ENCODE peak calls at places on chromosomes 5 and 9, in ten cellular contexts. One of them, this sample, is unnamed.

GRCh38 chr9:98230354-98230753 is 25.1 kb downstream of the TBC1D2 start:
- DNase-seq in lower lobe of right lung: no peak
- DNase-seq in sciatic nerve: no peak
- DNase-seq in RWPE2: no peak
- DNase-seq in activated CD4-positive, alpha-beta T cell treated with anti-CD3 and anti-CD28 coated beads, Interleukin-2, amount 50 U/mL, for 1 hour: no peak
- DNase-seq in stimulated activated CD8-positive, alpha-beta memory T cell treated with anti-CD3 and anti-CD28 coated beads, Interleukin-4, amount 100 ng/mL, for 1 hour: no peak
- DNase-seq in activated naive CD4-positive, alpha-beta T cell: no peak
- DNase-seq in midbrain: no peak
- DNase-seq in NCI-H460: no peak
- DNase-seq in stimulated activated CD4-positive, alpha-beta T cell treated with anti-CD3 and anti-CD28 coated beads, Interleukin-4, amount 100 ng/mL, for 4 hours: no peak
- DNase-seq in this sample: no peak

GRCh38 chr5:63398346-63398745 is 563.9 kb downstream of the HTR1A start:
- DNase-seq in stimulated activated CD4-positive, alpha-beta T cell treated with anti-CD3 and anti-CD28 coated beads, Interleukin-4, amount 100 ng/mL, for 4 hours: no peak
- DNase-seq in midbrain: no peak
- DNase-seq in lower lobe of right lung: no peak
- DNase-seq in activated CD4-positive, alpha-beta T cell treated with anti-CD3 and anti-CD28 coated beads, Interleukin-2, amount 50 U/mL, for 1 hour: no peak
- DNase-seq in RWPE2: no peak
- DNase-seq in NCI-H460: no peak
- DNase-seq in activated naive CD4-positive, alpha-beta T cell: no peak
- DNase-seq in stimulated activated CD8-positive, alpha-beta memory T cell treated with anti-CD3 and anti-CD28 coated beads, Interleukin-4, amount 100 ng/mL, for 1 hour: no peak
- DNase-seq in sciatic nerve: no peak
- DNase-seq in this sample: peak

GRCh38 chr9:38408719-38409118 is 15.5 kb downstream of the IGFBPL1 start:
- DNase-seq in midbrain: no peak
- DNase-seq in RWPE2: no peak
- DNase-seq in NCI-H460: no peak
- DNase-seq in stimulated activated CD8-positive, alpha-beta memory T cell treated with anti-CD3 and anti-CD28 coated beads, Interleukin-4, amount 100 ng/mL, for 1 hour: no peak
- DNase-seq in lower lobe of right lung: no peak
- DNase-seq in activated CD4-positive, alpha-beta T cell treated with anti-CD3 and anti-CD28 coated beads, Interleukin-2, amount 50 U/mL, for 1 hour: no peak
- DNase-seq in activated naive CD4-positive, alpha-beta T cell: no peak
- DNase-seq in stimulated activated CD4-positive, alpha-beta T cell treated with anti-CD3 and anti-CD28 coated beads, Interleukin-4, amount 100 ng/mL, for 4 hours: no peak
- DNase-seq in sciatic nerve: no peak
- DNase-seq in this sample: no peak

GRCh38 chr9:33263936-33264472 is 504 bp downstream of the BAG1 start:
- DNase-seq in stimulated activated CD4-positive, alpha-beta T cell treated with anti-CD3 and anti-CD28 coated beads, Interleukin-4, amount 100 ng/mL, for 4 hours: peak
- DNase-seq in midbrain: peak
- DNase-seq in RWPE2: peak
- DNase-seq in activated naive CD4-positive, alpha-beta T cell: peak
- DNase-seq in sciatic nerve: peak
- DNase-seq in stimulated activated CD8-positive, alpha-beta memory T cell treated with anti-CD3 and anti-CD28 coated beads, Interleukin-4, amount 100 ng/mL, for 1 hour: no peak
- DNase-seq in lower lobe of right lung: peak
- DNase-seq in activated CD4-positive, alpha-beta T cell treated with anti-CD3 and anti-CD28 coated beads, Interleukin-2, amount 50 U/mL, for 1 hour: peak
- DNase-seq in NCI-H460: no peak
- DNase-seq in this sample: no peak

GRCh38 chr5:119318256-119318914 is 37.4 kb upstream of the TNFAIP8 start:
- DNase-seq in sciatic nerve: no peak
- DNase-seq in activated naive CD4-positive, alpha-beta T cell: no peak
- DNase-seq in RWPE2: no peak
- DNase-seq in activated CD4-positive, alpha-beta T cell treated with anti-CD3 and anti-CD28 coated beads, Interleukin-2, amount 50 U/mL, for 1 hour: no peak
- DNase-seq in stimulated activated CD4-positive, alpha-beta T cell treated with anti-CD3 and anti-CD28 coated beads, Interleukin-4, amount 100 ng/mL, for 4 hours: no peak
- DNase-seq in stimulated activated CD8-positive, alpha-beta memory T cell treated with anti-CD3 and anti-CD28 coated beads, Interleukin-4, amount 100 ng/mL, for 1 hour: no peak
- DNase-seq in NCI-H460: no peak
- DNase-seq in lower lobe of right lung: no peak
- DNase-seq in midbrain: no peak
- DNase-seq in this sample: no peak

GRCh38 chr9:88378317-88378716 is 9.9 kb upstream of the SPIN1 start:
- DNase-seq in NCI-H460: no peak
- DNase-seq in activated naive CD4-positive, alpha-beta T cell: no peak
- DNase-seq in midbrain: no peak
- DNase-seq in sciatic nerve: no peak
- DNase-seq in RWPE2: no peak
- DNase-seq in stimulated activated CD8-positive, alpha-beta memory T cell treated with anti-CD3 and anti-CD28 coated beads, Interleukin-4, amount 100 ng/mL, for 1 hour: no peak
- DNase-seq in activated CD4-positive, alpha-beta T cell treated with anti-CD3 and anti-CD28 coated beads, Interleukin-2, amount 50 U/mL, for 1 hour: no peak
- DNase-seq in lower lobe of right lung: no peak
- DNase-seq in stimulated activated CD4-positive, alpha-beta T cell treated with anti-CD3 and anti-CD28 coated beads, Interleukin-4, amount 100 ng/mL, for 4 hours: no peak
- DNase-seq in this sample: no peak

GRCh38 chr9:109143881-109144562 is 23.0 kb downstream of the FRRS1L start:
- DNase-seq in NCI-H460: peak
- DNase-seq in lower lobe of right lung: no peak
- DNase-seq in stimulated activated CD4-positive, alpha-beta T cell treated with anti-CD3 and anti-CD28 coated beads, Interleukin-4, amount 100 ng/mL, for 4 hours: no peak
- DNase-seq in RWPE2: no peak
- DNase-seq in activated naive CD4-positive, alpha-beta T cell: no peak
- DNase-seq in sciatic nerve: no peak
- DNase-seq in activated CD4-positive, alpha-beta T cell treated with anti-CD3 and anti-CD28 coated beads, Interleukin-2, amount 50 U/mL, for 1 hour: no peak
- DNase-seq in midbrain: no peak
- DNase-seq in stimulated activated CD8-positive, alpha-beta memory T cell treated with anti-CD3 and anti-CD28 coated beads, Interleukin-4, amount 100 ng/mL, for 1 hour: no peak
- DNase-seq in this sample: no peak

GRCh38 chr9:92633879-92634278 is 36.1 kb downstream of the IPPK start:
- DNase-seq in sciatic nerve: peak
- DNase-seq in stimulated activated CD4-positive, alpha-beta T cell treated with anti-CD3 and anti-CD28 coated beads, Interleukin-4, amount 100 ng/mL, for 4 hours: no peak
- DNase-seq in NCI-H460: no peak
- DNase-seq in RWPE2: no peak
- DNase-seq in stimulated activated CD8-positive, alpha-beta memory T cell treated with anti-CD3 and anti-CD28 coated beads, Interleukin-4, amount 100 ng/mL, for 1 hour: no peak
- DNase-seq in midbrain: no peak
- DNase-seq in lower lobe of right lung: peak
- DNase-seq in activated CD4-positive, alpha-beta T cell treated with anti-CD3 and anti-CD28 coated beads, Interleukin-2, amount 50 U/mL, for 1 hour: no peak
- DNase-seq in activated naive CD4-positive, alpha-beta T cell: no peak
- DNase-seq in this sample: no peak

GRCh38 chr5:133746834-133747233 is 134.5 kb upstream of the FSTL4 start:
- DNase-seq in NCI-H460: no peak
- DNase-seq in lower lobe of right lung: no peak
- DNase-seq in activated CD4-positive, alpha-beta T cell treated with anti-CD3 and anti-CD28 coated beads, Interleukin-2, amount 50 U/mL, for 1 hour: no peak
- DNase-seq in activated naive CD4-positive, alpha-beta T cell: no peak
- DNase-seq in RWPE2: no peak
- DNase-seq in stimulated activated CD8-positive, alpha-beta memory T cell treated with anti-CD3 and anti-CD28 coated beads, Interleukin-4, amount 100 ng/mL, for 1 hour: no peak
- DNase-seq in sciatic nerve: no peak
- DNase-seq in stimulated activated CD4-positive, alpha-beta T cell treated with anti-CD3 and anti-CD28 coated beads, Interleukin-4, amount 100 ng/mL, for 4 hours: no peak
- DNase-seq in midbrain: no peak
- DNase-seq in this sample: no peak

GRCh38 chr9:134620751-134621557 is 20.6 kb upstream of the COL5A1 start:
- DNase-seq in NCI-H460: no peak
- DNase-seq in stimulated activated CD8-positive, alpha-beta memory T cell treated with anti-CD3 and anti-CD28 coated beads, Interleukin-4, amount 100 ng/mL, for 1 hour: no peak
- DNase-seq in RWPE2: peak
- DNase-seq in sciatic nerve: peak
- DNase-seq in stimulated activated CD4-positive, alpha-beta T cell treated with anti-CD3 and anti-CD28 coated beads, Interleukin-4, amount 100 ng/mL, for 4 hours: no peak
- DNase-seq in midbrain: no peak
- DNase-seq in lower lobe of right lung: peak
- DNase-seq in activated naive CD4-positive, alpha-beta T cell: no peak
- DNase-seq in activated CD4-positive, alpha-beta T cell treated with anti-CD3 and anti-CD28 coated beads, Interleukin-2, amount 50 U/mL, for 1 hour: no peak
- DNase-seq in this sample: no peak

GRCh38 chr5:125499969-125500368 is 753.5 kb upstream of the ZNF608 start:
- DNase-seq in RWPE2: no peak
- DNase-seq in NCI-H460: no peak
- DNase-seq in activated CD4-positive, alpha-beta T cell treated with anti-CD3 and anti-CD28 coated beads, Interleukin-2, amount 50 U/mL, for 1 hour: no peak
- DNase-seq in lower lobe of right lung: no peak
- DNase-seq in activated naive CD4-positive, alpha-beta T cell: no peak
- DNase-seq in midbrain: peak
- DNase-seq in stimulated activated CD4-positive, alpha-beta T cell treated with anti-CD3 and anti-CD28 coated beads, Interleukin-4, amount 100 ng/mL, for 4 hours: no peak
- DNase-seq in sciatic nerve: no peak
- DNase-seq in stimulated activated CD8-positive, alpha-beta memory T cell treated with anti-CD3 and anti-CD28 coated beads, Interleukin-4, amount 100 ng/mL, for 1 hour: no peak
- DNase-seq in this sample: no peak

GRCh38 chr5:113330533-113331200 is 104.1 kb downstream of the TSSK1B start:
- DNase-seq in sciatic nerve: no peak
- DNase-seq in midbrain: no peak
- DNase-seq in lower lobe of right lung: no peak
- DNase-seq in NCI-H460: peak
- DNase-seq in stimulated activated CD8-positive, alpha-beta memory T cell treated with anti-CD3 and anti-CD28 coated beads, Interleukin-4, amount 100 ng/mL, for 1 hour: no peak
- DNase-seq in activated naive CD4-positive, alpha-beta T cell: no peak
- DNase-seq in RWPE2: no peak
- DNase-seq in stimulated activated CD4-positive, alpha-beta T cell treated with anti-CD3 and anti-CD28 coated beads, Interleukin-4, amount 100 ng/mL, for 4 hours: no peak
- DNase-seq in activated CD4-positive, alpha-beta T cell treated with anti-CD3 and anti-CD28 coated beads, Interleukin-2, amount 50 U/mL, for 1 hour: no peak
- DNase-seq in this sample: no peak

GRCh38 chr5:79697222-79698164 is 7.9 kb downstream of the CMYA5 start:
- DNase-seq in lower lobe of right lung: no peak
- DNase-seq in RWPE2: no peak
- DNase-seq in NCI-H460: no peak
- DNase-seq in midbrain: no peak
- DNase-seq in sciatic nerve: no peak
- DNase-seq in activated naive CD4-positive, alpha-beta T cell: no peak
- DNase-seq in stimulated activated CD4-positive, alpha-beta T cell treated with anti-CD3 and anti-CD28 coated beads, Interleukin-4, amount 100 ng/mL, for 4 hours: no peak
- DNase-seq in activated CD4-positive, alpha-beta T cell treated with anti-CD3 and anti-CD28 coated beads, Interleukin-2, amount 50 U/mL, for 1 hour: no peak
- DNase-seq in stimulated activated CD8-positive, alpha-beta memory T cell treated with anti-CD3 and anti-CD28 coated beads, Interleukin-4, amount 100 ng/mL, for 1 hour: no peak
- DNase-seq in this sample: no peak

GRCh38 chr9:134134949-134135342 is 936 bp upstream of the WDR5 start:
- DNase-seq in stimulated activated CD4-positive, alpha-beta T cell treated with anti-CD3 and anti-CD28 coated beads, Interleukin-4, amount 100 ng/mL, for 4 hours: no peak
- DNase-seq in NCI-H460: no peak
- DNase-seq in activated CD4-positive, alpha-beta T cell treated with anti-CD3 and anti-CD28 coated beads, Interleukin-2, amount 50 U/mL, for 1 hour: no peak
- DNase-seq in midbrain: no peak
- DNase-seq in sciatic nerve: no peak
- DNase-seq in RWPE2: no peak
- DNase-seq in activated naive CD4-positive, alpha-beta T cell: no peak
- DNase-seq in stimulated activated CD8-positive, alpha-beta memory T cell treated with anti-CD3 and anti-CD28 coated beads, Interleukin-4, amount 100 ng/mL, for 1 hour: no peak
- DNase-seq in lower lobe of right lung: no peak
- DNase-seq in this sample: no peak

GRCh38 chr5:72788851-72789505 is 27.5 kb upstream of the TNPO1 start:
- DNase-seq in sciatic nerve: no peak
- DNase-seq in lower lobe of right lung: no peak
- DNase-seq in stimulated activated CD8-positive, alpha-beta memory T cell treated with anti-CD3 and anti-CD28 coated beads, Interleukin-4, amount 100 ng/mL, for 1 hour: no peak
- DNase-seq in activated naive CD4-positive, alpha-beta T cell: no peak
- DNase-seq in activated CD4-positive, alpha-beta T cell treated with anti-CD3 and anti-CD28 coated beads, Interleukin-2, amount 50 U/mL, for 1 hour: no peak
- DNase-seq in NCI-H460: peak
- DNase-seq in RWPE2: no peak
- DNase-seq in stimulated activated CD4-positive, alpha-beta T cell treated with anti-CD3 and anti-CD28 coated beads, Interleukin-4, amount 100 ng/mL, for 4 hours: no peak
- DNase-seq in midbrain: no peak
- DNase-seq in this sample: no peak

GRCh38 chr9:130450344-130451003 is 5.7 kb downstream of the ASS1 start:
- DNase-seq in activated naive CD4-positive, alpha-beta T cell: no peak
- DNase-seq in activated CD4-positive, alpha-beta T cell treated with anti-CD3 and anti-CD28 coated beads, Interleukin-2, amount 50 U/mL, for 1 hour: no peak
- DNase-seq in RWPE2: no peak
- DNase-seq in midbrain: no peak
- DNase-seq in sciatic nerve: no peak
- DNase-seq in lower lobe of right lung: no peak
- DNase-seq in stimulated activated CD4-positive, alpha-beta T cell treated with anti-CD3 and anti-CD28 coated beads, Interleukin-4, amount 100 ng/mL, for 4 hours: no peak
- DNase-seq in stimulated activated CD8-positive, alpha-beta memory T cell treated with anti-CD3 and anti-CD28 coated beads, Interleukin-4, amount 100 ng/mL, for 1 hour: no peak
- DNase-seq in NCI-H460: no peak
- DNase-seq in this sample: no peak

GRCh38 chr5:68454766-68455165 is 239.2 kb downstream of the PIK3R1 start:
- DNase-seq in sciatic nerve: no peak
- DNase-seq in activated naive CD4-positive, alpha-beta T cell: no peak
- DNase-seq in lower lobe of right lung: no peak
- DNase-seq in midbrain: no peak
- DNase-seq in activated CD4-positive, alpha-beta T cell treated with anti-CD3 and anti-CD28 coated beads, Interleukin-2, amount 50 U/mL, for 1 hour: no peak
- DNase-seq in stimulated activated CD4-positive, alpha-beta T cell treated with anti-CD3 and anti-CD28 coated beads, Interleukin-4, amount 100 ng/mL, for 4 hours: no peak
- DNase-seq in NCI-H460: no peak
- DNase-seq in RWPE2: no peak
- DNase-seq in stimulated activated CD8-positive, alpha-beta memory T cell treated with anti-CD3 and anti-CD28 coated beads, Interleukin-4, amount 100 ng/mL, for 1 hour: no peak
- DNase-seq in this sample: no peak

GRCh38 chr5:59261969-59262368 is 631.6 kb downstream of the PDE4D start:
- DNase-seq in lower lobe of right lung: no peak
- DNase-seq in midbrain: no peak
- DNase-seq in NCI-H460: no peak
- DNase-seq in activated naive CD4-positive, alpha-beta T cell: no peak
- DNase-seq in stimulated activated CD8-positive, alpha-beta memory T cell treated with anti-CD3 and anti-CD28 coated beads, Interleukin-4, amount 100 ng/mL, for 1 hour: no peak
- DNase-seq in RWPE2: no peak
- DNase-seq in activated CD4-positive, alpha-beta T cell treated with anti-CD3 and anti-CD28 coated beads, Interleukin-2, amount 50 U/mL, for 1 hour: no peak
- DNase-seq in stimulated activated CD4-positive, alpha-beta T cell treated with anti-CD3 and anti-CD28 coated beads, Interleukin-4, amount 100 ng/mL, for 4 hours: no peak
- DNase-seq in sciatic nerve: no peak
- DNase-seq in this sample: no peak

GRCh38 chr5:139393497-139394122 is 1.3 kb downstream of the PROB1 start:
- DNase-seq in stimulated activated CD8-positive, alpha-beta memory T cell treated with anti-CD3 and anti-CD28 coated beads, Interleukin-4, amount 100 ng/mL, for 1 hour: no peak
- DNase-seq in NCI-H460: no peak
- DNase-seq in activated CD4-positive, alpha-beta T cell treated with anti-CD3 and anti-CD28 coated beads, Interleukin-2, amount 50 U/mL, for 1 hour: no peak
- DNase-seq in stimulated activated CD4-positive, alpha-beta T cell treated with anti-CD3 and anti-CD28 coated beads, Interleukin-4, amount 100 ng/mL, for 4 hours: no peak
- DNase-seq in sciatic nerve: no peak
- DNase-seq in activated naive CD4-positive, alpha-beta T cell: no peak
- DNase-seq in midbrain: no peak
- DNase-seq in lower lobe of right lung: no peak
- DNase-seq in RWPE2: no peak
- DNase-seq in this sample: no peak

GRCh38 chr9:107138261-107138992 is 144.7 kb upstream of the RAD23B start:
- DNase-seq in sciatic nerve: no peak
- DNase-seq in midbrain: no peak
- DNase-seq in activated CD4-positive, alpha-beta T cell treated with anti-CD3 and anti-CD28 coated beads, Interleukin-2, amount 50 U/mL, for 1 hour: no peak
- DNase-seq in stimulated activated CD4-positive, alpha-beta T cell treated with anti-CD3 and anti-CD28 coated beads, Interleukin-4, amount 100 ng/mL, for 4 hours: no peak
- DNase-seq in stimulated activated CD8-positive, alpha-beta memory T cell treated with anti-CD3 and anti-CD28 coated beads, Interleukin-4, amount 100 ng/mL, for 1 hour: no peak
- DNase-seq in activated naive CD4-positive, alpha-beta T cell: no peak
- DNase-seq in lower lobe of right lung: no peak
- DNase-seq in NCI-H460: no peak
- DNase-seq in RWPE2: no peak
- DNase-seq in this sample: no peak